ENCODE peak calls at places on chromosomes 6 and 20, in nine cellular contexts. D is M059J, Q is T-helper 2 cell, N is NAMALWA, X is DMS79, I is NCI-H748 treated with DMSO at 0.1 percent for 48 hours, J is Right ventricle myocardium superior, O is mucosa of gallbladder, E is tibial artery. K is an unnamed sample.

GRCh38 chr20:14264869-14265268 is 72.5 kb downstream of the FLRT3 start:
- DNase-seq in D (no peak), Q (no peak), N (peak; percentile 20), X (no peak), I (no peak), J (no peak), O (no peak), E (no peak), K (no peak)

GRCh38 chr6:108896111-108896661 is 48.0 kb downstream of the ARMC2 start:
- DNase-seq in D (peak; percentile 84), Q (no peak), N (peak; percentile 27), X (no peak), I (no peak), J (no peak), O (no peak), E (no peak), K (peak; percentile 94)

GRCh38 chr6:158536891-158537798 is 22.7 kb upstream of the TMEM181 start:
- DNase-seq in D (peak; percentile 64), Q (no peak), N (no peak), X (no peak), I (peak; percentile 31), J (no peak), O (no peak), E (peak; percentile 39), K (no peak)

GRCh38 chr6:37984578-37984977 is 165.1 kb downstream of the ZFAND3 start:
- DNase-seq in D (no peak), Q (no peak), N (no peak), X (no peak), I (no peak), J (no peak), O (no peak), E (no peak), K (no peak)

GRCh38 chr6:79170915-79171314 is 63.6 kb downstream of the HMGN3 start:
- DNase-seq in D (peak; percentile 37), Q (no peak), N (no peak), X (no peak), I (peak; percentile 83), J (no peak), O (no peak), E (no peak), K (no peak)

GRCh38 chr6:105223242-105223641 is 43.4 kb upstream of the POPDC3 start:
- DNase-seq in D (no peak), Q (no peak), N (no peak), X (no peak), I (no peak), J (no peak), O (no peak), E (no peak), K (no peak)

GRCh38 chr20:64143018-64143801 is 21.0 kb upstream of the MYT1 start:
- DNase-seq in D (no peak), Q (no peak), N (no peak), X (no peak), I (no peak), J (peak; percentile 8), O (no peak), E (peak; percentile 28), K (no peak)

GRCh38 chr6:125251516-125252229 is 50.1 kb downstream of the HDDC2 start:
- DNase-seq in D (no peak), Q (no peak), N (no peak), X (no peak), I (no peak), J (no peak), O (no peak), E (no peak), K (peak; percentile 46)

GRCh38 chr20:2911200-2911599 is 37.9 kb downstream of the PTPRA start:
- DNase-seq in D (no peak), Q (no peak), N (no peak), X (no peak), I (no peak), J (no peak), O (no peak), E (no peak), K (no peak)

GRCh38 chr6:63509652-63510352 is 62.5 kb upstream of the LOC128125822 start:
- DNase-seq in D (peak; percentile 39), Q (no peak), N (no peak), X (no peak), I (no peak), J (peak; percentile 79), O (peak; percentile 69), E (peak; percentile 75), K (no peak)

GRCh38 chr6:35771343-35771627 is 5.1 kb upstream of the CLPSL2 start:
- DNase-seq in D (no peak), Q (no peak), N (no peak), X (no peak), I (no peak), J (no peak), O (no peak), E (no peak), K (no peak)

GRCh38 chr20:35474504-35474903 is 19.1 kb downstream of the CEP250 start:
- DNase-seq in D (no peak), Q (no peak), N (no peak), X (no peak), I (no peak), J (no peak), O (no peak), E (no peak), K (no peak)

GRCh38 chr6:13924949-13925881 is at the start of gene RNF182:
- DNase-seq in D (peak; percentile 37), Q (peak; percentile 11), N (no peak), X (no peak), I (peak; percentile 76), J (no peak), O (no peak), E (no peak), K (peak; percentile 28)

GRCh38 chr6:110814488-110815259 is 595 bp downstream of the CDK19 start:
- DNase-seq in D (peak; percentile 57), Q (peak; percentile 44), N (peak; percentile 76), X (peak; percentile 14), I (peak; percentile 10), J (peak; percentile 69), O (peak; percentile 46), E (peak; percentile 74), K (no peak)

GRCh38 chr6:112626468-112627082 is 279.4 kb downstream of the RFPL4B start:
- DNase-seq in D (peak; percentile 84), Q (no peak), N (no peak), X (no peak), I (no peak), J (no peak), O (no peak), E (no peak), K (peak; percentile 72)

GRCh38 chr6:17431581-17431980 is 38.2 kb downstream of the CAP2 start:
- DNase-seq in D (peak; percentile 80), Q (no peak), N (no peak), X (no peak), I (no peak), J (no peak), O (no peak), E (no peak), K (no peak)

GRCh38 chr6:6622557-6622956 is 34.0 kb downstream of the LY86 start:
- DNase-seq in D (no peak), Q (no peak), N (no peak), X (no peak), I (no peak), J (no peak), O (no peak), E (no peak), K (no peak)

GRCh38 chr6:37600287-37600916 is 97.3 kb downstream of the MDGA1 start:
- DNase-seq in D (no peak), Q (no peak), N (no peak), X (no peak), I (no peak), J (no peak), O (no peak), E (no peak), K (no peak)

GRCh38 chr6:43937236-43938177 is 167.5 kb downstream of the VEGFA start:
- DNase-seq in D (no peak), Q (no peak), N (no peak), X (no peak), I (no peak), J (no peak), O (no peak), E (peak; percentile 55), K (no peak)

GRCh38 chr6:57172136-57173055 is at the start of gene BAG2:
- DNase-seq in D (peak; percentile 89), Q (peak; percentile 76), N (peak; percentile 96), X (peak; percentile 68), I (peak; percentile 65), J (peak; percentile 94), O (peak; percentile 84), E (peak; percentile 95), K (peak; percentile 82)

GRCh38 chr6:38034269-38034914 is 214.9 kb downstream of the ZFAND3 start:
- DNase-seq in D (peak; percentile 46), Q (no peak), N (peak; percentile 43), X (no peak), I (no peak), J (no peak), O (no peak), E (no peak), K (peak; percentile 33)

K was measured in stromal cell of bone marrow.